ENCODE peak calls at places on chromosome 6, in eight cellular contexts. D is GM13976, K is T-helper 2 cell, B is lower lobe of right lung, Z is NT2/D1, Y is AG08395, W is RPMI7951, R is EL. F is an unnamed sample.

GRCh38 chr6:142429195-142429594 is 127.4 kb downstream of the ADGRG6 start:
- DNase-seq in R (no peak), D (no peak), Z (no peak), W (no peak), B (no peak), K (no peak), Y (no peak), F (no peak)

GRCh38 chr6:155185544-155185943 is 78.3 kb upstream of the CLDN20 start:
- DNase-seq in Y (peak), K (no peak), D (no peak), R (peak), W (peak), Z (peak), B (no peak), F (no peak)

GRCh38 chr6:144360401-144360800 is 75.3 kb downstream of the UTRN start:
- DNase-seq in D (no peak), Z (no peak), Y (no peak), K (no peak), B (no peak), R (peak), W (peak), F (no peak)

GRCh38 chr6:166167258-166167731 is 356 bp downstream of the TBXT start:
- DNase-seq in Y (no peak), R (no peak), W (no peak), Z (no peak), B (no peak), K (no peak), D (no peak), F (no peak)

GRCh38 chr6:42163941-42164340 is 9.2 kb upstream of the GUCA1A start:
- DNase-seq in Y (peak), K (no peak), W (no peak), B (no peak), D (no peak), Z (no peak), R (no peak), F (no peak)

GRCh38 chr6:105363100-105363754 is 39.7 kb downstream of the PREP start:
- DNase-seq in K (no peak), R (peak), B (no peak), D (no peak), Z (no peak), W (peak), Y (peak), F (no peak)

GRCh38 chr6:127477648-127478047 is 18.5 kb upstream of the KIAA0408 start:
- DNase-seq in W (no peak), R (no peak), D (no peak), Z (no peak), K (no peak), B (no peak), Y (no peak), F (no peak)

GRCh38 chr6:142523485-142523884 is 221.7 kb downstream of the ADGRG6 start:
- DNase-seq in D (no peak), R (no peak), W (no peak), Z (no peak), Y (no peak), K (no peak), B (no peak), F (no peak)

GRCh38 chr6:85192186-85192585 is 257.7 kb upstream of the NT5E start:
- DNase-seq in D (no peak), K (no peak), R (peak), Y (peak), W (peak), Z (no peak), B (no peak), F (no peak)

GRCh38 chr6:122712093-122712863 is 67.2 kb upstream of the FABP7 start:
- DNase-seq in Z (no peak), K (no peak), D (no peak), R (no peak), W (no peak), Y (no peak), B (no peak), F (no peak)

GRCh38 chr6:137927777-137928218 is 60.7 kb downstream of the TNFAIP3 start:
- DNase-seq in W (peak), B (no peak), R (peak), Y (no peak), K (peak), D (peak), Z (no peak), F (no peak)

GRCh38 chr6:89369009-89369408 is 16.5 kb upstream of the UBE2J1 start:
- DNase-seq in D (no peak), Y (peak), K (no peak), W (peak), Z (no peak), B (peak), R (peak), F (peak)

GRCh38 chr6:33591633-33592032 is 11.6 kb upstream of the BAK1 start:
- DNase-seq in B (no peak), R (no peak), Y (no peak), W (no peak), D (no peak), Z (no peak), K (no peak), F (no peak)

GRCh38 chr6:54892831-54893230 is 46.3 kb downstream of the FAM83B start:
- DNase-seq in Y (peak), W (peak), D (no peak), K (no peak), Z (no peak), B (no peak), R (peak), F (no peak)

GRCh38 chr6:111534366-111534765 is 51.3 kb upstream of the REV3L start:
- DNase-seq in B (peak), W (peak), Z (no peak), K (no peak), Y (no peak), D (no peak), R (peak), F (no peak)

GRCh38 chr6:4281341-4282293 is 146.2 kb upstream of the ECI2 start:
- DNase-seq in K (no peak), W (no peak), Z (no peak), R (no peak), B (peak), Y (no peak), D (peak), F (peak)

GRCh38 chr6:101700655-101701054 is 307.1 kb downstream of the GRIK2 start:
- DNase-seq in Y (no peak), K (no peak), Z (no peak), D (no peak), W (no peak), B (no peak), R (no peak), F (no peak)

GRCh38 chr6:139242457-139243240 is 49.1 kb downstream of the TXLNB start:
- DNase-seq in K (no peak), Z (no peak), B (no peak), W (no peak), R (no peak), Y (no peak), D (no peak), F (no peak)

GRCh38 chr6:44237813-44238433 is 9.0 kb upstream of the HSP90AB1 start:
- DNase-seq in Y (peak), R (peak), K (peak), W (peak), Z (no peak), B (peak), D (peak), F (peak)

GRCh38 chr6:158269657-158270056 is 42.6 kb upstream of the TULP4 start:
- DNase-seq in Z (no peak), D (no peak), Y (no peak), R (no peak), B (no peak), K (no peak), W (no peak), F (no peak)

GRCh38 chr6:905541-905940 is 212.6 kb upstream of the EXOC2 start:
- DNase-seq in Y (no peak), R (no peak), B (no peak), W (no peak), K (no peak), Z (no peak), D (no peak), F (no peak)

GRCh38 chr6:11279213-11279780 is 46.8 kb upstream of the NEDD9 start:
- DNase-seq in B (no peak), Y (peak), W (no peak), D (no peak), K (no peak), R (no peak), Z (no peak), F (no peak)

GRCh38 chr6:43436577-43437282 is 9.4 kb downstream of the ABCC10 start:
- DNase-seq in K (no peak), D (no peak), Y (peak), B (no peak), Z (peak), R (peak), W (peak), F (no peak)

GRCh38 chr6:40719671-40720374 is 132.7 kb upstream of the LRFN2 start:
- DNase-seq in Z (no peak), R (peak), B (no peak), K (no peak), D (peak), Y (peak), W (peak), F (no peak)

GRCh38 chr6:52416629-52417151 is 3.5 kb upstream of the EFHC1 start:
- DNase-seq in Z (no peak), Y (peak), K (peak), R (peak), B (no peak), D (peak), W (peak), F (no peak)

GRCh38 chr6:132020138-132020551 is 69.0 kb upstream of the CCN2 start:
- DNase-seq in W (no peak), D (no peak), Z (no peak), B (peak), R (no peak), K (no peak), Y (peak), F (no peak)

F was measured in omental fat pad.